ENCODE peak calls at places on chromosome 14, in five cellular contexts. V is hepatocyte, F is GM23338, N is OCI-LY7, L is SK-N-SH. W is an unnamed sample.

GRCh38 chr14:106790189-106791036 is 1264.0 kb downstream of the TMEM121 start:
- DNase-seq in V (no peak), N (peak; percentile 90), F (peak; percentile 24), L (peak; percentile 68), W (peak; percentile 71)

GRCh38 chr14:91536327-91536726 is 26.2 kb upstream of the PPP4R3A start:
- DNase-seq in F (no peak), L (no peak), N (no peak), V (no peak), W (no peak)

GRCh38 chr14:80973918-80974317 is 18.5 kb downstream of the TSHR start:
- DNase-seq in L (no peak), F (no peak), N (no peak), V (no peak), W (no peak)

GRCh38 chr14:58171090-58171489 is 19.1 kb upstream of the ARMH4 start:
- DNase-seq in V (peak; percentile 88), F (peak; percentile 94), L (peak; percentile 70), N (no peak), W (peak; percentile 85)

GRCh38 chr14:73666583-73666982 is 21.8 kb downstream of the DNAL1 start:
- DNase-seq in F (no peak), V (no peak), N (no peak), L (no peak), W (no peak)

GRCh38 chr14:24394275-24394674 is 4.5 kb upstream of the NYNRIN start:
- DNase-seq in F (no peak), L (no peak), N (peak; percentile 14), V (no peak), W (no peak)

GRCh38 chr14:59133202-59133601 is 55.3 kb upstream of the DAAM1 start:
- DNase-seq in V (no peak), L (no peak), F (peak; percentile 37), N (no peak), W (no peak)

GRCh38 chr14:59374048-59374447 is 91.1 kb downstream of the GPR135 start:
- DNase-seq in V (no peak), N (no peak), F (no peak), L (no peak), W (no peak)

GRCh38 chr14:102317564-102318248 is 1.8 kb upstream of the ZNF839 start:
- DNase-seq in V (peak; percentile 45), F (peak; percentile 48), N (peak; percentile 67), L (no peak), W (peak; percentile 72)

GRCh38 chr14:90757452-90757851 is 58.8 kb downstream of the TTC7B start:
- DNase-seq in N (no peak), F (no peak), V (no peak), L (no peak), W (no peak)

GRCh38 chr14:76499399-76499798 is 123.5 kb downstream of the ESRRB start:
- DNase-seq in L (no peak), N (no peak), V (no peak), F (no peak), W (no peak)

GRCh38 chr14:80213602-80214001 is 2.3 kb upstream of the DIO2 start:
- DNase-seq in F (peak; percentile 86), L (peak; percentile 25), V (peak; percentile 61), N (peak; percentile 49), W (peak; percentile 12)

GRCh38 chr14:34782031-34782430 is 67.6 kb upstream of the CFL2 start:
- DNase-seq in L (no peak), V (no peak), N (no peak), F (no peak), W (no peak)

GRCh38 chr14:72644038-72644437 is 249.9 kb downstream of the DPF3 start:
- DNase-seq in V (no peak), F (no peak), N (no peak), L (no peak), W (no peak)

GRCh38 chr14:78153069-78153351 is 17.2 kb upstream of the NRXN3 start:
- DNase-seq in N (no peak), L (no peak), F (no peak), V (no peak), W (no peak)

GRCh38 chr14:45262637-45263036 is 9.6 kb upstream of the MIS18BP1 start:
- DNase-seq in N (no peak), L (no peak), F (no peak), V (no peak), W (no peak)

GRCh38 chr14:57533214-57533613 is 39.6 kb upstream of the CCDC198 start:
- DNase-seq in N (peak; percentile 36), F (peak; percentile 63), V (peak; percentile 27), L (no peak), W (peak; percentile 23)

GRCh38 chr14:25006031-25006430 is 43.9 kb downstream of the STXBP6 start:
- DNase-seq in N (no peak), V (no peak), L (no peak), F (no peak), W (no peak)

GRCh38 chr14:23121401-23121800 is 2.3 kb upstream of the CEBPE start:
- DNase-seq in L (no peak), V (peak; percentile 70), N (peak; percentile 83), F (no peak), W (peak; percentile 65)

GRCh38 chr14:35406090-35406489 is 1.5 kb upstream of the NFKBIA start:
- DNase-seq in L (no peak), N (no peak), F (no peak), V (no peak), W (no peak)

GRCh38 chr14:95849761-95850160 is 26.9 kb upstream of the TUNAR start:
- DNase-seq in N (no peak), V (no peak), F (no peak), L (no peak), W (no peak)

GRCh38 chr14:22472935-22473854 is 115.8 kb downstream of the DAD1 start:
- DNase-seq in L (peak; percentile 30), V (peak; percentile 53), F (peak; percentile 82), N (peak; percentile 89), W (peak; percentile 33)

GRCh38 chr14:94464290-94464689 is 11.7 kb upstream of the SERPINA11 start:
- DNase-seq in N (no peak), F (no peak), V (no peak), L (no peak), W (no peak)

GRCh38 chr14:23358553-23359166 is 6.0 kb upstream of the SLC22A17 start:
- DNase-seq in V (no peak), L (no peak), N (no peak), F (no peak), W (no peak)

GRCh38 chr14:71714225-71714624 is 218.0 kb upstream of the RGS6 start:
- DNase-seq in V (no peak), N (no peak), L (no peak), F (no peak), W (no peak)

GRCh38 chr14:64061115-64061514 is 208.3 kb downstream of the SYNE2 start:
- DNase-seq in L (no peak), F (no peak), N (no peak), V (no peak), W (no peak)

GRCh38 chr14:22691171-22691570 is 47.0 kb upstream of the OR6J1 start:
- DNase-seq in V (no peak), L (no peak), F (no peak), N (no peak), W (no peak)

GRCh38 chr14:66247662-66248061 is 238.5 kb upstream of the CCDC196 start:
- DNase-seq in N (no peak), F (no peak), L (peak; percentile 35), V (no peak), W (no peak)

GRCh38 chr14:76168531-76168930 is 16.8 kb downstream of the GPATCH2L start:
- DNase-seq in L (no peak), F (no peak), N (no peak), V (no peak), W (no peak)

GRCh38 chr14:32679927-32680612 is 258.6 kb upstream of the NPAS3 start:
- DNase-seq in L (no peak), F (no peak), V (no peak), N (no peak), W (no peak)

GRCh38 chr14:32524609-32525391 is 195.7 kb downstream of the AKAP6 start:
- DNase-seq in F (no peak), V (no peak), L (no peak), N (no peak), W (no peak)

GRCh38 chr14:32657081-32657480 is 281.6 kb upstream of the NPAS3 start:
- DNase-seq in V (no peak), N (no peak), L (no peak), F (no peak), W (no peak)

GRCh38 chr14:50335389-50335788 is 23.3 kb downstream of the DMAC2L start:
- DNase-seq in V (peak; percentile 62), F (peak; percentile 91), L (peak; percentile 55), N (no peak), W (no peak)

GRCh38 chr14:75063013-75063412 is 811 bp downstream of the ACYP1 start:
- DNase-seq in N (peak; percentile 19), F (no peak), V (no peak), L (no peak), W (peak; percentile 6)

GRCh38 chr14:65211341-65211987 is 109.1 kb upstream of the MAX start:
- DNase-seq in L (no peak), V (peak; percentile 29), N (no peak), F (no peak), W (no peak)

DNA sequence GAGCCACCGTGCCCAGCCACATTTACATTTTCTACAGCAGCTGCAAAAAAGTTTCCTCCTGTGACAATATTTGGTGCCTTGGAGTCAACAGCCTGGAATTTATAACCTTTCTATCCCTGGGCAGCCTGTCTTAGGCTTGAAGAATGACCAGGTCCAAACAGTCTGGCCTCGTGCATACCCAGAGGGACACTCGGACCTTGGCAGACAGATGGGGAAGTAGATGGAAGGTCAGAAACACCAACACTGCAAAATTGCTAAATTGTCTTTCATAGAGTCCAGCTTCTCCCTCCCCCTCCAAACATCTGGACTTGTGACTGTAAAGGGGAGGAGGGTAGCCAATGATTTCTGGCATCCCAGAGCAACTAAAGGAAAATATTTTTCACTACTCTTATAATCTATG is 79.1 kb downstream of the FOXN3 start:
- DNase-seq in N (no peak), F (no peak), V (no peak), L (no peak), W (no peak)
- H3K4me2 ChIP-seq in N (peak overlapping the region; percentile 4), F (peak overlapping the region; percentile 24), V (no peak overlapping the region), L (no peak overlapping the region), W (no peak overlapping the region)

GRCh38 chr14:39015360-39015961 is 87.6 kb downstream of the SEC23A start:
- DNase-seq in F (peak; percentile 75), V (peak; percentile 71), L (peak; percentile 34), N (peak; percentile 54), W (peak; percentile 46)
- TF ChIP-seq EZH2phosphoT487 in F (no peak), V (no peak), L (no peak), N (no peak), W (no peak)

DNA sequence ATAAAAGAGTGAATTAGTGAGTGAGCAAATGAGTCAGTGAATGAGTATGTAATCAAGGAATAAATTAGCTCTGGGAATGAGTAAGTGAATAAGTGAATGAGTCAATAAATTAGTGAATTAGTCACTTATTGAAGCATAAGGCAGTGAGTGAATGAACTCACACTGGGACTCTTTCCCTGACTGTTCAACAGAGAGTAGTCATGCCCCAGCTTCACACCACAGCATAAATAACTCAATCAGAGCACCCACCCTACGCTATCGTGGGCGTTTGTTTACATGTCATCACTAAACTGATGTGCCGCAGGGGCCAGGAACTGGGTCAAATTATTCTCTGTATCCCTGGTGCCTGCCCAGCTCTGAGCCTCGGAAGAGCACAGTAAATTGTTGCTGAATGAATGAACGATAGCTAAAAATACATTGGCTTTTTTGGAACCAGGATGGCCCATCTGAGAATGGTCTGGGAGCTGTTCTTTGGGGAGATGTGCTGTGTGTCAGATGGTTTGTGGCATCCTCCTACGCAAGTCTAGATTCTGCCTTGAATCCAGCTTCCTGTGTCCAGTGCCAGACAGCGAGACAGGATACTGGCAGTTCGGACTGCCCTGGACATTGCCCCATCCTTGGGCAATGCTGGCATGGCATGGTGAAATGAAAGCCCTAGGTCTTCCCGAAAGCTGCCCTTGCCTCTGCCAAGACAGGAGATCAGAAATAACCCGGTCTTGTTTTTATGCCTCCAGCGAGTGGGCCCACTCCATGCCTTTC is 98.0 kb upstream of the RTL1 start:
- DNase-seq in N (no peak), V (no peak), F (no peak), L (no peak), W (no peak)
- H3K4me2 ChIP-seq in N (no peak overlapping the region), V (no peak overlapping the region), F (no peak overlapping the region), L (no peak overlapping the region), W (no peak overlapping the region)

GRCh38 chr14:20679907-20680306 is 4.5 kb upstream of the RNASE4 start:
- DNase-seq in N (no peak), V (peak; percentile 53), F (peak; percentile 50), L (peak; percentile 29), W (peak; percentile 8)
- TF ChIP-seq EZH2phosphoT487 in N (no peak), V (no peak), F (no peak), L (no peak), W (no peak)